ENCODE peak calls at places on chromosomes 2 and 18, in seven cellular contexts. J is AG04450, U is mammary epithelial cell, D is endodermal cell, X is adrenal gland, Z is GM23338, O is fibroblast of lung. V is an unnamed sample.
A peak's percentile ranks its signal among the peaks of the same experiment; 100 is the strongest.

GRCh38 chr2:172084734-172085459 is 410 bp upstream of the DLX1 start:
- DNase-seq in J (peak; percentile 87), U (peak; percentile 97), D (peak; percentile 97), X (peak; percentile 69), Z (peak; percentile 98), O (peak; percentile 91), V (peak; percentile 90)

GRCh38 chr18:58754544-58755068 is 83.3 kb downstream of the MALT1 start:
- DNase-seq in J (no peak), U (no peak), D (no peak), X (peak; percentile 26), Z (no peak), O (peak; percentile 33), V (peak; percentile 28)

GRCh38 chr2:120736202-120736954 is 710 bp downstream of the GLI2 start:
- DNase-seq in J (no peak), U (peak; percentile 28), D (peak; percentile 87), X (peak; percentile 30), Z (peak; percentile 20), O (no peak), V (no peak)

GRCh38 chr2:69624153-69624552 is 19.4 kb downstream of the AAK1 start:
- DNase-seq in J (no peak), U (no peak), D (no peak), X (no peak), Z (no peak), O (no peak), V (peak; percentile 34)

GRCh38 chr2:10519067-10519740 is 71.1 kb upstream of the ODC1 start:
- DNase-seq in J (no peak), U (no peak), D (peak; percentile 35), X (no peak), Z (no peak), O (no peak), V (no peak)

GRCh38 chr2:200748779-200749178 is 62.9 kb upstream of the BZW1 start:
- DNase-seq in J (no peak), U (no peak), D (no peak), X (no peak), Z (no peak), O (no peak), V (no peak)

GRCh38 chr2:68336192-68336591 is 16.4 kb upstream of the CNRIP1 start:
- DNase-seq in J (peak; percentile 24), U (peak; percentile 70), D (no peak), X (no peak), Z (no peak), O (peak; percentile 81), V (no peak)

GRCh38 chr2:9975805-9976447 is 24.4 kb downstream of the GRHL1 start:
- DNase-seq in J (peak; percentile 85), U (peak; percentile 96), D (no peak), X (peak; percentile 57), Z (no peak), O (peak; percentile 98), V (no peak)

GRCh38 chr2:3512086-3512485 is 7.2 kb downstream of the ADI1 start:
- DNase-seq in J (no peak), U (no peak), D (peak; percentile 11), X (no peak), Z (peak; percentile 32), O (peak; percentile 67), V (no peak)

GRCh38 chr2:37766087-37766486 is 94.6 kb upstream of the CDC42EP3 start:
- DNase-seq in J (no peak), U (no peak), D (no peak), X (no peak), Z (peak; percentile 32), O (no peak), V (no peak)

GRCh38 chr2:12293868-12294267 is 422.9 kb upstream of the TRIB2 start:
- DNase-seq in J (no peak), U (no peak), D (no peak), X (no peak), Z (no peak), O (peak; percentile 23), V (no peak)

GRCh38 chr2:119236796-119237195 is 13.2 kb downstream of the STEAP3 start:
- DNase-seq in J (no peak), U (no peak), D (no peak), X (no peak), Z (no peak), O (no peak), V (no peak)

GRCh38 chr18:49907346-49907929 is 94.1 kb upstream of the ACAA2 start:
- DNase-seq in J (no peak), U (no peak), D (peak; percentile 52), X (no peak), Z (no peak), O (peak; percentile 47), V (peak; percentile 80)

GRCh38 chr2:182655750-182656149 is 60.3 kb upstream of the DNAJC10 start:
- DNase-seq in J (no peak), U (no peak), D (no peak), X (no peak), Z (no peak), O (peak; percentile 47), V (no peak)

GRCh38 chr2:222615320-222615719 is 40.6 kb downstream of the FARSB start:
- DNase-seq in J (no peak), U (no peak), D (no peak), X (no peak), Z (no peak), O (no peak), V (no peak)

GRCh38 chr18:2657788-2658458 is 2.4 kb downstream of the SMCHD1 start:
- DNase-seq in J (peak; percentile 63), U (peak; percentile 11), D (no peak), X (no peak), Z (no peak), O (peak; percentile 86), V (no peak)

GRCh38 chr18:9405977-9406376 is 69.3 kb upstream of the RALBP1 start:
- DNase-seq in J (no peak), U (no peak), D (no peak), X (no peak), Z (no peak), O (no peak), V (no peak)

DNA sequence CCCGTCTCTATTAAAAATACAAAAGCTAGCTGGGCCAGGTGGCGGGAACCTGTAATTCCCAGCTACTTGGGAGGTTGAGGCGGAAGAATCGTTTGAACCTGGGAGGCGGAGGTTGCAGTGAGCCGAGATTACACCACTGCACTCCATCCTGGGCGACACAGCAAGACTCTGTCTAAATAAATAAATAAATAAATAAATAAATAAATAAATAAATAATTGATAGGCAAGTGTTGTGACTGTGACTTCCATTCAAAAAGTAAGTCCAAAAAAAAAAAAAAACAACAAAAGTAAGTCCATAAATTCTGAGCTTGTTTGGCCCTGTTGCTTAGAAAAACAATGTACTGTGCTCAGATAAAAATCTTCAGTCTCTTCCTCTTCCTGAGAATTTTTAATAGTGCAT is 2.2 kb downstream of the STON1 start:
- DNase-seq in J (no peak), U (no peak), D (no peak), X (no peak), Z (no peak), O (no peak), V (no peak)
- H3K27ac ChIP-seq in J (no peak overlapping the region), U (no peak overlapping the region), D (no peak overlapping the region), X (no peak overlapping the region), Z (no peak overlapping the region), O (no peak overlapping the region), V (no peak overlapping the region)

GRCh38 chr2:208189782-208190181 is at the start of gene C2orf80:
- DNase-seq in J (no peak), U (no peak), D (no peak), X (no peak), Z (peak; percentile 52), O (no peak), V (no peak)
- TF ChIP-seq CTCF in J (no peak), U (no peak), D (no peak), X (no peak), Z (no peak), O (no peak), V (no peak)

DNA sequence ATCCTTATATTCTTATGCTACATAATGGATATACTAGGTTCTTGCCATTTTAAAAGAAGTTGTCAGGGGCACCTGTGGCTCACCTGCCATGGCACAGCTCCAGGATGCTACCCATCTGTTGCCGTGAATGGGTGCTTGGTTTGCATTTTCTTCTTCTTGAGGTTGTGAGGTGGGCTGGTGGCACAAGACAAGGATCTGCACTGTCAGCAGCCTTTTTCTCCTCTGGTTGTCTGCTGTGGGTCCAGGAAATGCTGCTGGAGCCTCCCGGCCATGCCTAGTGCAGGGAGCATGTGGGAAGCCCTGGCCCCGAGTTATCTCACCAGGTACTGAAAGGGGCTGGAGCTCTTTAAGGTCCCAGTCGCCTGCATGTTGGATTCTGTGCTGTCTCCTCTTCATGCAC is 2.6 kb downstream of the IL1R1 start:
- DNase-seq in J (no peak), U (no peak), D (no peak), X (no peak), Z (no peak), O (no peak), V (no peak)
- H3K4me3 ChIP-seq in J (no peak overlapping the region), U (no peak overlapping the region), D (no peak overlapping the region), X (peak overlapping the region; percentile 88), Z (no peak overlapping the region), O (no peak overlapping the region), V (no peak overlapping the region)

GRCh38 chr2:188443207-188443606 is 151.5 kb downstream of the GULP1 start:
- DNase-seq in J (no peak), U (no peak), D (no peak), X (no peak), Z (no peak), O (no peak), V (no peak)
- H3K27ac ChIP-seq in J (no peak overlapping the region), U (no peak overlapping the region), D (no peak overlapping the region), X (no peak overlapping the region), Z (no peak overlapping the region), O (no peak overlapping the region), V (no peak overlapping the region)

V was measured in cardiac muscle cell.